ENCODE peak calls at places on chromosomes 13 and 19, in ten cellular contexts. One of them, this sample, is unnamed.

GRCh38 chr19:55103190-55103589 is 14.2 kb downstream of the PPP1R12C start:
- ATAC-seq in pancreas: no peak
- ATAC-seq in A549: no peak
- ATAC-seq in left lung: no peak
- ATAC-seq in GM12878: no peak
- ATAC-seq in CD8-positive, alpha-beta T cell: no peak
- ATAC-seq in DND-41: no peak
- ATAC-seq in CD4-positive, alpha-beta T cell: no peak
- ATAC-seq in heart right ventricle: no peak
- ATAC-seq in heart left ventricle: no peak
- ATAC-seq in this sample: no peak

GRCh38 chr13:31121327-31122140 is 40.2 kb downstream of the HSPH1 start:
- ATAC-seq in pancreas: no peak
- ATAC-seq in GM12878: no peak
- ATAC-seq in heart left ventricle: no peak
- ATAC-seq in left lung: no peak
- ATAC-seq in DND-41: no peak
- ATAC-seq in CD4-positive, alpha-beta T cell: no peak
- ATAC-seq in CD8-positive, alpha-beta T cell: no peak
- ATAC-seq in A549: no peak
- ATAC-seq in heart right ventricle: no peak
- ATAC-seq in this sample: no peak

GRCh38 chr19:54431255-54431838 is 16.1 kb downstream of the TTYH1 start:
- ATAC-seq in heart left ventricle: peak
- ATAC-seq in A549: peak
- ATAC-seq in pancreas: peak
- ATAC-seq in DND-41: no peak
- ATAC-seq in CD4-positive, alpha-beta T cell: no peak
- ATAC-seq in left lung: peak
- ATAC-seq in CD8-positive, alpha-beta T cell: no peak
- ATAC-seq in GM12878: no peak
- ATAC-seq in heart right ventricle: peak
- ATAC-seq in this sample: no peak

GRCh38 chr19:13064092-13064489 is 38.6 kb downstream of the LYL1 start:
- ATAC-seq in CD4-positive, alpha-beta T cell: no peak
- ATAC-seq in GM12878: no peak
- ATAC-seq in heart left ventricle: peak
- ATAC-seq in A549: no peak
- ATAC-seq in left lung: no peak
- ATAC-seq in heart right ventricle: peak
- ATAC-seq in DND-41: no peak
- ATAC-seq in pancreas: no peak
- ATAC-seq in CD8-positive, alpha-beta T cell: no peak
- ATAC-seq in this sample: no peak

GRCh38 chr13:44463759-44464158 is 90.1 kb downstream of the SERP2 start:
- ATAC-seq in GM12878: no peak
- ATAC-seq in DND-41: no peak
- ATAC-seq in heart right ventricle: no peak
- ATAC-seq in CD8-positive, alpha-beta T cell: no peak
- ATAC-seq in heart left ventricle: no peak
- ATAC-seq in CD4-positive, alpha-beta T cell: no peak
- ATAC-seq in A549: no peak
- ATAC-seq in left lung: no peak
- ATAC-seq in pancreas: no peak
- ATAC-seq in this sample: no peak

GRCh38 chr19:2976609-2977000 is 759 bp upstream of the TLE6 start:
- ATAC-seq in A549: no peak
- ATAC-seq in GM12878: peak
- ATAC-seq in CD4-positive, alpha-beta T cell: no peak
- ATAC-seq in CD8-positive, alpha-beta T cell: no peak
- ATAC-seq in left lung: peak
- ATAC-seq in pancreas: no peak
- ATAC-seq in DND-41: no peak
- ATAC-seq in heart right ventricle: no peak
- ATAC-seq in heart left ventricle: no peak
- ATAC-seq in this sample: no peak

GRCh38 chr13:44894001-44894770 is 95.1 kb downstream of the NUFIP1 start:
- ATAC-seq in pancreas: no peak
- ATAC-seq in heart left ventricle: peak
- ATAC-seq in CD4-positive, alpha-beta T cell: no peak
- ATAC-seq in CD8-positive, alpha-beta T cell: no peak
- ATAC-seq in GM12878: no peak
- ATAC-seq in heart right ventricle: peak
- ATAC-seq in A549: peak
- ATAC-seq in DND-41: no peak
- ATAC-seq in left lung: peak
- ATAC-seq in this sample: no peak

GRCh38 chr19:23060016-23060415 is 56.8 kb upstream of the ZNF730 start:
- ATAC-seq in A549: no peak
- ATAC-seq in pancreas: no peak
- ATAC-seq in heart left ventricle: no peak
- ATAC-seq in CD8-positive, alpha-beta T cell: no peak
- ATAC-seq in heart right ventricle: no peak
- ATAC-seq in GM12878: no peak
- ATAC-seq in CD4-positive, alpha-beta T cell: no peak
- ATAC-seq in DND-41: no peak
- ATAC-seq in left lung: no peak
- ATAC-seq in this sample: no peak

GRCh38 chr19:51251453-51251790 is 542 bp downstream of the SIGLECL1 start:
- ATAC-seq in DND-41: no peak
- ATAC-seq in GM12878: peak
- ATAC-seq in left lung: no peak
- ATAC-seq in CD4-positive, alpha-beta T cell: no peak
- ATAC-seq in pancreas: no peak
- ATAC-seq in CD8-positive, alpha-beta T cell: no peak
- ATAC-seq in heart right ventricle: no peak
- ATAC-seq in heart left ventricle: no peak
- ATAC-seq in A549: no peak
- ATAC-seq in this sample: no peak

GRCh38 chr13:46580362-46580839 is 27.4 kb downstream of the LRCH1 start:
- ATAC-seq in CD8-positive, alpha-beta T cell: no peak
- ATAC-seq in pancreas: no peak
- ATAC-seq in A549: no peak
- ATAC-seq in CD4-positive, alpha-beta T cell: no peak
- ATAC-seq in heart left ventricle: no peak
- ATAC-seq in left lung: no peak
- ATAC-seq in heart right ventricle: no peak
- ATAC-seq in DND-41: no peak
- ATAC-seq in GM12878: peak
- ATAC-seq in this sample: no peak

GRCh38 chr13:27182844-27183497 is 11.4 kb upstream of the USP12 start:
- ATAC-seq in A549: peak
- ATAC-seq in CD8-positive, alpha-beta T cell: no peak
- ATAC-seq in heart left ventricle: peak
- ATAC-seq in pancreas: peak
- ATAC-seq in heart right ventricle: peak
- ATAC-seq in GM12878: no peak
- ATAC-seq in CD4-positive, alpha-beta T cell: no peak
- ATAC-seq in left lung: peak
- ATAC-seq in DND-41: no peak
- ATAC-seq in this sample: peak

GRCh38 chr13:44063881-44064280 is 184.2 kb downstream of the LACC1 start:
- ATAC-seq in A549: no peak
- ATAC-seq in CD4-positive, alpha-beta T cell: no peak
- ATAC-seq in pancreas: no peak
- ATAC-seq in left lung: no peak
- ATAC-seq in GM12878: no peak
- ATAC-seq in heart left ventricle: no peak
- ATAC-seq in CD8-positive, alpha-beta T cell: no peak
- ATAC-seq in DND-41: no peak
- ATAC-seq in heart right ventricle: no peak
- ATAC-seq in this sample: no peak

GRCh38 chr13:94324409-94325147 is 154.9 kb downstream of the DCT start:
- ATAC-seq in left lung: no peak
- ATAC-seq in CD4-positive, alpha-beta T cell: no peak
- ATAC-seq in A549: no peak
- ATAC-seq in DND-41: no peak
- ATAC-seq in heart left ventricle: no peak
- ATAC-seq in GM12878: no peak
- ATAC-seq in pancreas: no peak
- ATAC-seq in CD8-positive, alpha-beta T cell: no peak
- ATAC-seq in heart right ventricle: no peak
- ATAC-seq in this sample: no peak

GRCh38 chr19:4014541-4015491 is 7.3 kb downstream of the PIAS4 start:
- ATAC-seq in GM12878: peak
- ATAC-seq in left lung: peak
- ATAC-seq in DND-41: peak
- ATAC-seq in CD4-positive, alpha-beta T cell: peak
- ATAC-seq in heart left ventricle: peak
- ATAC-seq in heart right ventricle: peak
- ATAC-seq in CD8-positive, alpha-beta T cell: peak
- ATAC-seq in A549: peak
- ATAC-seq in pancreas: peak
- ATAC-seq in this sample: peak

GRCh38 chr13:73851104-73851503 is 283.1 kb downstream of the KLF12 start:
- ATAC-seq in heart left ventricle: no peak
- ATAC-seq in DND-41: no peak
- ATAC-seq in left lung: no peak
- ATAC-seq in pancreas: no peak
- ATAC-seq in CD4-positive, alpha-beta T cell: no peak
- ATAC-seq in A549: no peak
- ATAC-seq in GM12878: no peak
- ATAC-seq in heart right ventricle: no peak
- ATAC-seq in CD8-positive, alpha-beta T cell: no peak
- ATAC-seq in this sample: no peak

GRCh38 chr13:43042410-43042921 is 19.1 kb downstream of the DNAJC15 start:
- ATAC-seq in left lung: no peak
- ATAC-seq in CD4-positive, alpha-beta T cell: no peak
- ATAC-seq in pancreas: no peak
- ATAC-seq in heart left ventricle: peak
- ATAC-seq in heart right ventricle: peak
- ATAC-seq in DND-41: no peak
- ATAC-seq in A549: no peak
- ATAC-seq in CD8-positive, alpha-beta T cell: no peak
- ATAC-seq in GM12878: peak
- ATAC-seq in this sample: no peak

GRCh38 chr19:27971071-27971470 is 1241.9 kb downstream of the UQCRFS1 start:
- ATAC-seq in GM12878: no peak
- ATAC-seq in CD8-positive, alpha-beta T cell: no peak
- ATAC-seq in heart right ventricle: no peak
- ATAC-seq in CD4-positive, alpha-beta T cell: no peak
- ATAC-seq in A549: no peak
- ATAC-seq in pancreas: no peak
- ATAC-seq in DND-41: no peak
- ATAC-seq in heart left ventricle: no peak
- ATAC-seq in left lung: peak
- ATAC-seq in this sample: no peak

GRCh38 chr13:97306646-97307045 is 84.5 kb downstream of the MBNL2 start:
- ATAC-seq in GM12878: no peak
- ATAC-seq in heart right ventricle: no peak
- ATAC-seq in pancreas: peak
- ATAC-seq in DND-41: no peak
- ATAC-seq in left lung: no peak
- ATAC-seq in heart left ventricle: no peak
- ATAC-seq in A549: no peak
- ATAC-seq in CD4-positive, alpha-beta T cell: no peak
- ATAC-seq in CD8-positive, alpha-beta T cell: no peak
- ATAC-seq in this sample: no peak
- H3K27ac ChIP-seq in GM12878: no peak
- H3K27ac ChIP-seq in heart right ventricle: no peak
- H3K27ac ChIP-seq in pancreas: peak
- H3K27ac ChIP-seq in DND-41: no peak
- H3K27ac ChIP-seq in left lung: no peak
- H3K27ac ChIP-seq in heart left ventricle: peak
- H3K27ac ChIP-seq in A549: peak
- H3K27ac ChIP-seq in CD4-positive, alpha-beta T cell: no peak
- H3K27ac ChIP-seq in CD8-positive, alpha-beta T cell: no peak
- H3K27ac ChIP-seq in this sample: peak

GRCh38 chr13:50909605-50910482 is at the start of gene RNASEH2B:
- ATAC-seq in GM12878: peak
- ATAC-seq in CD8-positive, alpha-beta T cell: peak
- ATAC-seq in A549: peak
- ATAC-seq in DND-41: peak
- ATAC-seq in left lung: peak
- ATAC-seq in pancreas: peak
- ATAC-seq in CD4-positive, alpha-beta T cell: peak
- ATAC-seq in heart left ventricle: peak
- ATAC-seq in heart right ventricle: peak
- ATAC-seq in this sample: peak
- TF ChIP-seq CTCF in GM12878: no peak
- TF ChIP-seq CTCF in CD8-positive, alpha-beta T cell: no peak
- TF ChIP-seq CTCF in A549: no peak
- TF ChIP-seq CTCF in DND-41: peak
- TF ChIP-seq CTCF in left lung: no peak
- TF ChIP-seq CTCF in pancreas: no peak
- TF ChIP-seq CTCF in CD4-positive, alpha-beta T cell: no peak
- TF ChIP-seq CTCF in heart left ventricle: no peak
- TF ChIP-seq CTCF in heart right ventricle: peak
- TF ChIP-seq CTCF in this sample: peak

GRCh38 chr13:40340368-40341085 is 325.9 kb downstream of the FOXO1 start:
- ATAC-seq in heart left ventricle: no peak
- ATAC-seq in CD4-positive, alpha-beta T cell: no peak
- ATAC-seq in GM12878: no peak
- ATAC-seq in A549: no peak
- ATAC-seq in pancreas: peak
- ATAC-seq in left lung: no peak
- ATAC-seq in heart right ventricle: no peak
- ATAC-seq in CD8-positive, alpha-beta T cell: no peak
- ATAC-seq in DND-41: no peak
- ATAC-seq in this sample: no peak
- H3K27ac ChIP-seq in heart left ventricle: no peak
- H3K27ac ChIP-seq in CD4-positive, alpha-beta T cell: no peak
- H3K27ac ChIP-seq in GM12878: no peak
- H3K27ac ChIP-seq in A549: no peak
- H3K27ac ChIP-seq in pancreas: no peak
- H3K27ac ChIP-seq in left lung: no peak
- H3K27ac ChIP-seq in heart right ventricle: no peak
- H3K27ac ChIP-seq in CD8-positive, alpha-beta T cell: no peak
- H3K27ac ChIP-seq in DND-41: no peak
- H3K27ac ChIP-seq in this sample: peak

GRCh38 chr19:884420-885211 is 8.4 kb downstream of the MED16 start:
- ATAC-seq in CD8-positive, alpha-beta T cell: no peak
- ATAC-seq in left lung: no peak
- ATAC-seq in GM12878: no peak
- ATAC-seq in CD4-positive, alpha-beta T cell: no peak
- ATAC-seq in A549: no peak
- ATAC-seq in pancreas: no peak
- ATAC-seq in heart right ventricle: no peak
- ATAC-seq in DND-41: no peak
- ATAC-seq in heart left ventricle: no peak
- ATAC-seq in this sample: no peak

GRCh38 chr19:885536-886224 is 7.3 kb downstream of the MED16 start:
- ATAC-seq in heart left ventricle: no peak
- ATAC-seq in CD4-positive, alpha-beta T cell: no peak
- ATAC-seq in CD8-positive, alpha-beta T cell: no peak
- ATAC-seq in A549: no peak
- ATAC-seq in GM12878: no peak
- ATAC-seq in DND-41: no peak
- ATAC-seq in heart right ventricle: no peak
- ATAC-seq in left lung: no peak
- ATAC-seq in pancreas: no peak
- ATAC-seq in this sample: no peak

GRCh38 chr19:881385-882071 is 11.5 kb downstream of the MED16 start:
- ATAC-seq in GM12878: no peak
- ATAC-seq in heart left ventricle: no peak
- ATAC-seq in A549: no peak
- ATAC-seq in left lung: no peak
- ATAC-seq in DND-41: no peak
- ATAC-seq in pancreas: no peak
- ATAC-seq in heart right ventricle: no peak
- ATAC-seq in CD8-positive, alpha-beta T cell: no peak
- ATAC-seq in CD4-positive, alpha-beta T cell: no peak
- ATAC-seq in this sample: no peak

GRCh38 chr19:882871-883497 is 10.0 kb downstream of the MED16 start:
- ATAC-seq in heart right ventricle: peak
- ATAC-seq in CD8-positive, alpha-beta T cell: no peak
- ATAC-seq in left lung: no peak
- ATAC-seq in pancreas: no peak
- ATAC-seq in CD4-positive, alpha-beta T cell: no peak
- ATAC-seq in heart left ventricle: no peak
- ATAC-seq in DND-41: no peak
- ATAC-seq in GM12878: no peak
- ATAC-seq in A549: no peak
- ATAC-seq in this sample: no peak

GRCh38 chr19:883661-884211 is 9.3 kb downstream of the MED16 start:
- ATAC-seq in heart left ventricle: no peak
- ATAC-seq in heart right ventricle: no peak
- ATAC-seq in GM12878: no peak
- ATAC-seq in left lung: peak
- ATAC-seq in pancreas: peak
- ATAC-seq in CD8-positive, alpha-beta T cell: no peak
- ATAC-seq in CD4-positive, alpha-beta T cell: no peak
- ATAC-seq in A549: peak
- ATAC-seq in DND-41: no peak
- ATAC-seq in this sample: no peak
- TF ChIP-seq CTCF in heart left ventricle: no peak
- TF ChIP-seq CTCF in heart right ventricle: no peak
- TF ChIP-seq CTCF in GM12878: no peak
- TF ChIP-seq CTCF in left lung: no peak
- TF ChIP-seq CTCF in pancreas: no peak
- TF ChIP-seq CTCF in CD8-positive, alpha-beta T cell: no peak
- TF ChIP-seq CTCF in CD4-positive, alpha-beta T cell: no peak
- TF ChIP-seq CTCF in A549: no peak
- TF ChIP-seq CTCF in DND-41: no peak
- TF ChIP-seq CTCF in this sample: no peak